ENCODE peak calls at places on chromosomes 2 and 18, in four cellular contexts. One of them, this sample, is unnamed.

GRCh38 chr2:44941551-44942234 is at the start of gene SIX3:
- DNase-seq in fibroblast of pulmonary artery: no peak
- DNase-seq in transverse colon: peak; percentile 26
- DNase-seq in endothelial cell of umbilical vein: peak; percentile 37
- DNase-seq in this sample: no peak

GRCh38 chr2:229519655-229520054 is 194.7 kb downstream of the DNER start:
- DNase-seq in endothelial cell of umbilical vein: no peak
- DNase-seq in fibroblast of pulmonary artery: no peak
- DNase-seq in transverse colon: no peak
- DNase-seq in this sample: no peak

GRCh38 chr2:68714866-68715265 is 19.7 kb upstream of the ARHGAP25 start:
- DNase-seq in fibroblast of pulmonary artery: no peak
- DNase-seq in endothelial cell of umbilical vein: no peak
- DNase-seq in transverse colon: peak; percentile 69
- DNase-seq in this sample: no peak

GRCh38 chr2:104891145-104891544 is 37.2 kb downstream of the POU3F3 start:
- DNase-seq in fibroblast of pulmonary artery: no peak
- DNase-seq in transverse colon: no peak
- DNase-seq in endothelial cell of umbilical vein: no peak
- DNase-seq in this sample: no peak

GRCh38 chr18:9738266-9738969 is 30.3 kb downstream of the RAB31 start:
- DNase-seq in fibroblast of pulmonary artery: no peak
- DNase-seq in transverse colon: no peak
- DNase-seq in endothelial cell of umbilical vein: no peak
- DNase-seq in this sample: no peak

GRCh38 chr2:235162544-235163197 is 210.9 kb downstream of the SH3BP4 start:
- DNase-seq in transverse colon: no peak
- DNase-seq in fibroblast of pulmonary artery: peak; percentile 3
- DNase-seq in endothelial cell of umbilical vein: no peak
- DNase-seq in this sample: no peak

GRCh38 chr2:230797515-230798495 is 66.9 kb upstream of the ITM2C start:
- DNase-seq in fibroblast of pulmonary artery: peak; percentile 40
- DNase-seq in endothelial cell of umbilical vein: no peak
- DNase-seq in transverse colon: no peak
- DNase-seq in this sample: no peak

GRCh38 chr2:219060821-219061791 is at the start of gene IHH:
- DNase-seq in fibroblast of pulmonary artery: no peak
- DNase-seq in endothelial cell of umbilical vein: no peak
- DNase-seq in transverse colon: peak; percentile 90
- DNase-seq in this sample: no peak

GRCh38 chr2:67616749-67617148 is 219.6 kb downstream of the ETAA1 start:
- DNase-seq in transverse colon: no peak
- DNase-seq in fibroblast of pulmonary artery: peak; percentile 95
- DNase-seq in endothelial cell of umbilical vein: peak; percentile 84
- DNase-seq in this sample: no peak

GRCh38 chr18:25732862-25733261 is 357.6 kb downstream of the SS18 start:
- DNase-seq in endothelial cell of umbilical vein: no peak
- DNase-seq in transverse colon: no peak
- DNase-seq in fibroblast of pulmonary artery: no peak
- DNase-seq in this sample: no peak

GRCh38 chr2:54787760-54788366 is 64.4 kb downstream of the EML6 start:
- DNase-seq in fibroblast of pulmonary artery: no peak
- DNase-seq in endothelial cell of umbilical vein: no peak
- DNase-seq in transverse colon: peak; percentile 17
- DNase-seq in this sample: no peak

GRCh38 chr2:215356948-215357461 is 45.1 kb downstream of the ATIC start:
- DNase-seq in transverse colon: no peak
- DNase-seq in fibroblast of pulmonary artery: peak; percentile 72
- DNase-seq in endothelial cell of umbilical vein: no peak
- DNase-seq in this sample: no peak

GRCh38 chr2:200860092-200860795 is 4.2 kb downstream of the CLK1 start:
- DNase-seq in transverse colon: no peak
- DNase-seq in fibroblast of pulmonary artery: peak; percentile 39
- DNase-seq in endothelial cell of umbilical vein: peak; percentile 49
- DNase-seq in this sample: no peak

GRCh38 chr18:47658498-47658897 is 272.0 kb downstream of the SMAD2 start:
- DNase-seq in endothelial cell of umbilical vein: no peak
- DNase-seq in fibroblast of pulmonary artery: no peak
- DNase-seq in transverse colon: no peak
- DNase-seq in this sample: no peak

GRCh38 chr18:35695803-35696202 is 114.3 kb downstream of the GALNT1 start:
- DNase-seq in endothelial cell of umbilical vein: no peak
- DNase-seq in fibroblast of pulmonary artery: no peak
- DNase-seq in transverse colon: no peak
- DNase-seq in this sample: no peak

GRCh38 chr2:79253375-79253774 is 93.8 kb upstream of the REG3A start:
- DNase-seq in transverse colon: no peak
- DNase-seq in fibroblast of pulmonary artery: no peak
- DNase-seq in endothelial cell of umbilical vein: no peak
- DNase-seq in this sample: no peak

GRCh38 chr2:36376992-36377738 is 21.6 kb downstream of the CRIM1 start:
- DNase-seq in fibroblast of pulmonary artery: no peak
- DNase-seq in transverse colon: peak; percentile 79
- DNase-seq in endothelial cell of umbilical vein: peak; percentile 71
- DNase-seq in this sample: no peak

GRCh38 chr18:40672590-40672989 is 1282.4 kb upstream of the PIK3C3 start:
- DNase-seq in transverse colon: no peak
- DNase-seq in fibroblast of pulmonary artery: no peak
- DNase-seq in endothelial cell of umbilical vein: no peak
- DNase-seq in this sample: no peak

GRCh38 chr2:182242561-182242960 is 184.3 kb downstream of the PDE1A start:
- DNase-seq in fibroblast of pulmonary artery: no peak
- DNase-seq in transverse colon: no peak
- DNase-seq in endothelial cell of umbilical vein: no peak
- DNase-seq in this sample: no peak

GRCh38 chr2:166333809-166334208 is 41.9 kb downstream of the SCN9A start:
- DNase-seq in fibroblast of pulmonary artery: peak; percentile 13
- DNase-seq in endothelial cell of umbilical vein: no peak
- DNase-seq in transverse colon: no peak
- DNase-seq in this sample: no peak

GRCh38 chr2:166332049-166332448 is 43.7 kb downstream of the SCN9A start:
- DNase-seq in fibroblast of pulmonary artery: no peak
- DNase-seq in endothelial cell of umbilical vein: no peak
- DNase-seq in transverse colon: no peak
- DNase-seq in this sample: no peak

GRCh38 chr2:166335284-166335683 is 40.5 kb downstream of the SCN9A start:
- DNase-seq in transverse colon: no peak
- DNase-seq in fibroblast of pulmonary artery: peak; percentile 49
- DNase-seq in endothelial cell of umbilical vein: no peak
- DNase-seq in this sample: no peak

GRCh38 chr2:166337932-166338331 is 37.8 kb downstream of the SCN9A start:
- DNase-seq in endothelial cell of umbilical vein: no peak
- DNase-seq in transverse colon: no peak
- DNase-seq in fibroblast of pulmonary artery: peak; percentile 42
- DNase-seq in this sample: no peak

DNA sequence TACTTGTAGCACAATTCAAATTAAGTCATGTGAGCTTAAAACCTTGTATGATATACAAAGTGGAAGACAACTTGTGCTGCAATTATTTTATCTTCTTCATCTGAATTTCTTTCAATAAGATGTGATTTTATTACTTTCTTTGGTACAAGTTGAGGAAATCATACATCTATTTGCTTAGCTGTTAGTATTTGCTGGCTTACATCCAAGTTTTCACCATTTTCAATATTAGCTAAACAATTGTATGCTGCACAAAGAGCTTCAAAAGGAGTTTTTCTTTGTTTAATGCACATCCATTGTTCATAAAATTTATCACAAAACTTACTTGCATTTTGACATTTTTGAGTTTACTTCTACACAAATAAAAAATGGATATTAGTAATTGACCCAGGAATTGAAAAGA is 40.9 kb downstream of the SCN9A start:
- DNase-seq in endothelial cell of umbilical vein: peak; percentile 53
- DNase-seq in transverse colon: no peak
- DNase-seq in fibroblast of pulmonary artery: peak; percentile 32
- DNase-seq in this sample: no peak
- H3K4me3 ChIP-seq in endothelial cell of umbilical vein: no peak overlapping the region
- H3K4me3 ChIP-seq in transverse colon: no peak overlapping the region
- H3K4me3 ChIP-seq in fibroblast of pulmonary artery: no peak overlapping the region
- H3K4me3 ChIP-seq in this sample: no peak overlapping the region

DNA sequence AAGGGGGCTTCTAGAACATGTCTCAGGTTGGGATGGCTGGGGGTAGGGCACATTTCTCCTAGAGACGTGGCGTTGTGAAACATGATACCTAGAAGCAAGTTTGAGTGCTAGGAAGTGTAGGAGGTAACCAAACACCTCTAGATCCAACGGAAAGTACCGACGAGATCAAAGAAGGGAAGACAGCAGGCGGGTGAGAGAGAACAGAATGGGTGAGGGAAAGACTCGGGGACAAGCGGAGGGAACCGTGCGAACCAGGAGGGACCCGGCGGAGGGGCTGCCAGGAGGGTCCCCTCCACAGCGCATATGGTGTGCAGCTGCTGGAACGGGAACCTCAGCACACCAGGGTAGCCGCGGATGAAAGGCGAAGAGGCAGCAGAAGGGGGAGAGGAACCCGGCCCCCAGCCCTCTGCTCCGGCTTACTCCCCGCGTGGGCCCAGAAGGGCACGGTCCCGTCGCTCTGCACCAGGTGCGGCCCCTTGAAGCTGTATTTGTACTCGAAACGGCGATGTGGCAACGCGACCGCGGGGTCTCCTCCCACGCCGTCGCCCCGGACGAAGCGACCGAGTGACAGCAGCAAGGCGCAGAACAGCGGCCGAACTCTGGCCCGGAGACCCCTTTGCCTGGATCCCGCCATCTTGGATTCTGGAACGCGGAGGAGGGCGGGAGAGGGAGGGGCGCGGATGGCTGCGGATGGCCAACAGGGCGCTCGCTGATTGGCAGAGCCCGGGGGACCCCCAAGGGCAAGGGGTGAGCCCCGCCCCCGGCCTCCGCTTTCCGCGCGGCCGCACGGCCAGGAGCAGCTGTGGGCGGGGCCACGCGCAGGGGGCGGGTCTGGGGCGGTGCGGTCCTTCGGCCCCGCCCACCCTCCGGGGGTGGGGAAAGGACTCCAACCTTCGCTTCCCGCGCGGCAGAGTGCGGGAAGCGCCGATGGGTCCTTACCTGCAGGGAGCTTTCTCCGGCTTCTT is at the start of gene LMAN1:
- DNase-seq in endothelial cell of umbilical vein: peak; percentile 93
- DNase-seq in transverse colon: peak; percentile 96
- DNase-seq in fibroblast of pulmonary artery: peak; percentile 94
- DNase-seq in this sample: peak; percentile 72
- TF ChIP-seq CTCF in endothelial cell of umbilical vein: no peak
- TF ChIP-seq CTCF in transverse colon: no peak
- TF ChIP-seq CTCF in fibroblast of pulmonary artery: no peak
- TF ChIP-seq CTCF in this sample: no peak

GRCh38 chr2:176178271-176178806 is 10.1 kb upstream of the HOXD1 start:
- DNase-seq in transverse colon: peak; percentile 64
- DNase-seq in fibroblast of pulmonary artery: no peak
- DNase-seq in endothelial cell of umbilical vein: no peak
- DNase-seq in this sample: no peak
- H3K4me3 ChIP-seq in transverse colon: peak overlapping the region; percentile 43
- H3K4me3 ChIP-seq in fibroblast of pulmonary artery: no peak overlapping the region
- H3K4me3 ChIP-seq in endothelial cell of umbilical vein: peak overlapping the region; percentile 48
- H3K4me3 ChIP-seq in this sample: no peak overlapping the region

GRCh38 chr2:15776992-15777702 is 163.2 kb upstream of the MYCN start:
- DNase-seq in fibroblast of pulmonary artery: no peak
- DNase-seq in transverse colon: no peak
- DNase-seq in endothelial cell of umbilical vein: no peak
- DNase-seq in this sample: no peak
- TF ChIP-seq CTCF in fibroblast of pulmonary artery: no peak
- TF ChIP-seq CTCF in transverse colon: no peak
- TF ChIP-seq CTCF in endothelial cell of umbilical vein: no peak
- TF ChIP-seq CTCF in this sample: no peak

GRCh38 chr18:39235118-39235719 is 1669.6 kb upstream of the CELF4 start:
- DNase-seq in transverse colon: no peak
- DNase-seq in endothelial cell of umbilical vein: no peak
- DNase-seq in fibroblast of pulmonary artery: no peak
- DNase-seq in this sample: no peak
- H3K4me3 ChIP-seq in transverse colon: no peak overlapping the region
- H3K4me3 ChIP-seq in endothelial cell of umbilical vein: no peak overlapping the region
- H3K4me3 ChIP-seq in fibroblast of pulmonary artery: no peak overlapping the region
- H3K4me3 ChIP-seq in this sample: no peak overlapping the region

GRCh38 chr2:160270571-160271113 is 70.6 kb upstream of the ITGB6 start:
- DNase-seq in transverse colon: no peak
- DNase-seq in fibroblast of pulmonary artery: no peak
- DNase-seq in endothelial cell of umbilical vein: peak; percentile 44
- DNase-seq in this sample: no peak
- TF ChIP-seq CTCF in transverse colon: no peak
- TF ChIP-seq CTCF in fibroblast of pulmonary artery: peak; percentile 0
- TF ChIP-seq CTCF in endothelial cell of umbilical vein: no peak
- TF ChIP-seq CTCF in this sample: no peak

GRCh38 chr2:170214309-170214902 is 36.5 kb downstream of the MYO3B start:
- DNase-seq in transverse colon: no peak
- DNase-seq in fibroblast of pulmonary artery: no peak
- DNase-seq in endothelial cell of umbilical vein: no peak
- DNase-seq in this sample: no peak

GRCh38 chr2:170216415-170216814 is 38.5 kb downstream of the MYO3B start:
- DNase-seq in transverse colon: no peak
- DNase-seq in endothelial cell of umbilical vein: no peak
- DNase-seq in fibroblast of pulmonary artery: no peak
- DNase-seq in this sample: no peak

GRCh38 chr2:170215019-170215418 is 37.1 kb downstream of the MYO3B start:
- DNase-seq in transverse colon: no peak
- DNase-seq in endothelial cell of umbilical vein: no peak
- DNase-seq in fibroblast of pulmonary artery: no peak
- DNase-seq in this sample: no peak

GRCh38 chr2:170213651-170214050 is 35.7 kb downstream of the MYO3B start:
- DNase-seq in fibroblast of pulmonary artery: peak; percentile 23
- DNase-seq in endothelial cell of umbilical vein: no peak
- DNase-seq in transverse colon: no peak
- DNase-seq in this sample: no peak

GRCh38 chr2:170212625-170213280 is 34.8 kb downstream of the MYO3B start:
- DNase-seq in transverse colon: no peak
- DNase-seq in fibroblast of pulmonary artery: no peak
- DNase-seq in endothelial cell of umbilical vein: no peak
- DNase-seq in this sample: no peak
- H3K4me3 ChIP-seq in transverse colon: no peak overlapping the region
- H3K4me3 ChIP-seq in fibroblast of pulmonary artery: no peak overlapping the region
- H3K4me3 ChIP-seq in endothelial cell of umbilical vein: no peak overlapping the region
- H3K4me3 ChIP-seq in this sample: no peak overlapping the region